ENCODE peak calls at places on chromosomes 12 and 14, in eight cellular contexts. Y is pancreas; O is stimulated activated CD4-positive, alpha-beta T cell treated with anti-CD3 and anti-CD28 coated beads, TNF-alpha, amount 100 ng/mL, for 24 hours; R is stromal cell of bone marrow; C is foreskin fibroblast; J is HCEC 1CT; L is A549; E is mammary epithelial cell. W is an unnamed sample.

GRCh38 chr12:6977653-6978052 is 6.9 kb downstream of the EMG1 start:
- DNase-seq in Y (no peak), O (no peak), R (no peak), C (no peak), J (no peak), L (no peak), E (no peak), W (no peak)

GRCh38 chr12:43835264-43835655 is 621 bp upstream of the TMEM117 start:
- DNase-seq in Y (no peak), O (peak; percentile 4), R (no peak), C (no peak), J (no peak), L (no peak), E (no peak), W (no peak)

GRCh38 chr14:104601786-104602185 is 2.8 kb downstream of the TMEM179 start:
- DNase-seq in Y (no peak), O (no peak), R (no peak), C (peak; percentile 24), J (no peak), L (no peak), E (no peak), W (no peak)

GRCh38 chr14:105485720-105486332 is 860 bp upstream of the CRIP1 start:
- DNase-seq in Y (peak; percentile 63), O (peak; percentile 34), R (no peak), C (no peak), J (no peak), L (peak; percentile 65), E (no peak), W (no peak)

GRCh38 chr12:85461127-85461526 is 181.1 kb downstream of the ALX1 start:
- DNase-seq in Y (no peak), O (no peak), R (no peak), C (no peak), J (no peak), L (no peak), E (peak; percentile 70), W (no peak)

GRCh38 chr12:104672096-104672445 is 215.3 kb downstream of the CHST11 start:
- DNase-seq in Y (no peak), O (no peak), R (no peak), C (no peak), J (no peak), L (no peak), E (no peak), W (no peak)

GRCh38 chr12:114669501-114670256 is 14.3 kb downstream of the TBX3 start:
- DNase-seq in Y (no peak), O (no peak), R (no peak), C (peak; percentile 95), J (no peak), L (no peak), E (peak; percentile 55), W (no peak)

GRCh38 chr12:64256166-64256800 is 34.2 kb upstream of the KICS2 start:
- DNase-seq in Y (no peak), O (no peak), R (peak; percentile 39), C (peak; percentile 81), J (peak; percentile 54), L (no peak), E (peak; percentile 32), W (peak; percentile 66)

W was measured in SW 1271.